ENCODE peak calls at places on chromosomes 3 and 15, in eight cellular contexts. One of them, this sample, is unnamed.

GRCh38 chr3:5202267-5202666 is 14.8 kb downstream of the EDEM1 start:
- DNase-seq in endothelial cell: no peak
- DNase-seq in HTR-8/SVneo: no peak
- DNase-seq in DMS153: no peak
- DNase-seq in ELR: no peak
- DNase-seq in anterior cingulate cortex: no peak
- DNase-seq in AG04449: no peak
- DNase-seq in lung: no peak
- DNase-seq in this sample: no peak

GRCh38 chr3:195240939-195241338 is 30.0 kb downstream of the XXYLT1 start:
- DNase-seq in lung: peak
- DNase-seq in HTR-8/SVneo: no peak
- DNase-seq in anterior cingulate cortex: no peak
- DNase-seq in endothelial cell: no peak
- DNase-seq in DMS153: no peak
- DNase-seq in AG04449: no peak
- DNase-seq in ELR: no peak
- DNase-seq in this sample: no peak

GRCh38 chr15:35437157-35437556 is 108.8 kb downstream of the DPH6 start:
- DNase-seq in HTR-8/SVneo: peak
- DNase-seq in endothelial cell: no peak
- DNase-seq in ELR: peak
- DNase-seq in lung: no peak
- DNase-seq in AG04449: no peak
- DNase-seq in anterior cingulate cortex: no peak
- DNase-seq in DMS153: no peak
- DNase-seq in this sample: no peak

GRCh38 chr3:185558395-185558794 is 6.0 kb upstream of the LIPH start:
- DNase-seq in DMS153: no peak
- DNase-seq in anterior cingulate cortex: no peak
- DNase-seq in AG04449: no peak
- DNase-seq in ELR: peak
- DNase-seq in HTR-8/SVneo: no peak
- DNase-seq in endothelial cell: no peak
- DNase-seq in lung: peak
- DNase-seq in this sample: no peak

GRCh38 chr3:157573281-157573680 is 70.1 kb upstream of the VEPH1 start:
- DNase-seq in endothelial cell: no peak
- DNase-seq in HTR-8/SVneo: no peak
- DNase-seq in anterior cingulate cortex: no peak
- DNase-seq in AG04449: peak
- DNase-seq in ELR: peak
- DNase-seq in lung: no peak
- DNase-seq in DMS153: no peak
- DNase-seq in this sample: no peak

GRCh38 chr15:62591842-62592838 is 427.1 kb upstream of the C2CD4B start:
- DNase-seq in HTR-8/SVneo: no peak
- DNase-seq in anterior cingulate cortex: no peak
- DNase-seq in AG04449: no peak
- DNase-seq in DMS153: no peak
- DNase-seq in endothelial cell: no peak
- DNase-seq in ELR: peak
- DNase-seq in lung: no peak
- DNase-seq in this sample: no peak

GRCh38 chr3:47394867-47395266 is 14.0 kb downstream of the PTPN23 start:
- DNase-seq in anterior cingulate cortex: peak
- DNase-seq in AG04449: no peak
- DNase-seq in ELR: no peak
- DNase-seq in endothelial cell: no peak
- DNase-seq in DMS153: no peak
- DNase-seq in HTR-8/SVneo: no peak
- DNase-seq in lung: no peak
- DNase-seq in this sample: no peak

GRCh38 chr3:162704238-162704637 is 1207.6 kb downstream of the OTOL1 start:
- DNase-seq in AG04449: no peak
- DNase-seq in DMS153: no peak
- DNase-seq in endothelial cell: no peak
- DNase-seq in lung: no peak
- DNase-seq in HTR-8/SVneo: no peak
- DNase-seq in ELR: no peak
- DNase-seq in anterior cingulate cortex: no peak
- DNase-seq in this sample: no peak

GRCh38 chr15:74389115-74390048 is 21.9 kb upstream of the CYP11A1 start:
- DNase-seq in AG04449: no peak
- DNase-seq in anterior cingulate cortex: no peak
- DNase-seq in DMS153: no peak
- DNase-seq in endothelial cell: no peak
- DNase-seq in HTR-8/SVneo: no peak
- DNase-seq in lung: no peak
- DNase-seq in ELR: no peak
- DNase-seq in this sample: no peak

GRCh38 chr15:96160800-96161199 is 169.7 kb upstream of the NR2F2 start:
- DNase-seq in lung: no peak
- DNase-seq in ELR: no peak
- DNase-seq in AG04449: no peak
- DNase-seq in DMS153: no peak
- DNase-seq in HTR-8/SVneo: no peak
- DNase-seq in endothelial cell: no peak
- DNase-seq in anterior cingulate cortex: no peak
- DNase-seq in this sample: no peak

GRCh38 chr15:55914446-55914845 is 79.0 kb downstream of the NEDD4 start:
- DNase-seq in lung: no peak
- DNase-seq in AG04449: no peak
- DNase-seq in ELR: peak
- DNase-seq in anterior cingulate cortex: no peak
- DNase-seq in DMS153: no peak
- DNase-seq in HTR-8/SVneo: no peak
- DNase-seq in endothelial cell: no peak
- DNase-seq in this sample: no peak

GRCh38 chr3:184583345-184584000 is 21.9 kb downstream of the EPHB3 start:
- DNase-seq in AG04449: no peak
- DNase-seq in HTR-8/SVneo: no peak
- DNase-seq in lung: no peak
- DNase-seq in ELR: no peak
- DNase-seq in DMS153: no peak
- DNase-seq in endothelial cell: peak
- DNase-seq in anterior cingulate cortex: peak
- DNase-seq in this sample: no peak

GRCh38 chr3:25679642-25680302 is 15.1 kb upstream of the TOP2B start:
- DNase-seq in AG04449: no peak
- DNase-seq in lung: no peak
- DNase-seq in ELR: no peak
- DNase-seq in DMS153: no peak
- DNase-seq in anterior cingulate cortex: no peak
- DNase-seq in HTR-8/SVneo: no peak
- DNase-seq in endothelial cell: no peak
- DNase-seq in this sample: no peak

GRCh38 chr3:88896026-88896425 is 211.4 kb upstream of the EPHA3 start:
- DNase-seq in ELR: no peak
- DNase-seq in HTR-8/SVneo: no peak
- DNase-seq in DMS153: no peak
- DNase-seq in endothelial cell: no peak
- DNase-seq in AG04449: no peak
- DNase-seq in anterior cingulate cortex: no peak
- DNase-seq in lung: no peak
- DNase-seq in this sample: no peak

GRCh38 chr15:80452166-80452565 is 48.0 kb downstream of the ARNT2 start:
- DNase-seq in anterior cingulate cortex: no peak
- DNase-seq in ELR: no peak
- DNase-seq in DMS153: no peak
- DNase-seq in AG04449: no peak
- DNase-seq in lung: no peak
- DNase-seq in endothelial cell: no peak
- DNase-seq in HTR-8/SVneo: no peak
- DNase-seq in this sample: no peak

GRCh38 chr3:14636496-14637087 is 15.0 kb upstream of the CCDC174 start:
- DNase-seq in lung: no peak
- DNase-seq in endothelial cell: no peak
- DNase-seq in anterior cingulate cortex: no peak
- DNase-seq in AG04449: no peak
- DNase-seq in DMS153: no peak
- DNase-seq in HTR-8/SVneo: no peak
- DNase-seq in ELR: no peak
- DNase-seq in this sample: no peak

GRCh38 chr3:101861212-101861977 is 12.1 kb downstream of the NFKBIZ start:
- DNase-seq in ELR: peak
- DNase-seq in endothelial cell: no peak
- DNase-seq in lung: no peak
- DNase-seq in AG04449: no peak
- DNase-seq in DMS153: no peak
- DNase-seq in HTR-8/SVneo: no peak
- DNase-seq in anterior cingulate cortex: no peak
- DNase-seq in this sample: no peak

GRCh38 chr15:34802371-34802770 is 7.0 kb upstream of the ACTC1 start:
- DNase-seq in AG04449: no peak
- DNase-seq in lung: no peak
- DNase-seq in DMS153: no peak
- DNase-seq in anterior cingulate cortex: no peak
- DNase-seq in ELR: no peak
- DNase-seq in endothelial cell: no peak
- DNase-seq in HTR-8/SVneo: no peak
- DNase-seq in this sample: no peak

GRCh38 chr3:119588112-119588511 is 8.8 kb downstream of the ADPRH start:
- DNase-seq in HTR-8/SVneo: no peak
- DNase-seq in ELR: no peak
- DNase-seq in anterior cingulate cortex: no peak
- DNase-seq in lung: peak
- DNase-seq in endothelial cell: no peak
- DNase-seq in DMS153: no peak
- DNase-seq in AG04449: no peak
- DNase-seq in this sample: no peak

GRCh38 chr15:69119692-69120395 is 40.6 kb upstream of the GLCE start:
- DNase-seq in lung: no peak
- DNase-seq in anterior cingulate cortex: no peak
- DNase-seq in DMS153: no peak
- DNase-seq in ELR: no peak
- DNase-seq in AG04449: no peak
- DNase-seq in HTR-8/SVneo: no peak
- DNase-seq in endothelial cell: no peak
- DNase-seq in this sample: no peak

GRCh38 chr3:79314962-79315361 is 452.8 kb downstream of the ROBO1 start:
- DNase-seq in lung: no peak
- DNase-seq in endothelial cell: no peak
- DNase-seq in anterior cingulate cortex: no peak
- DNase-seq in AG04449: no peak
- DNase-seq in DMS153: no peak
- DNase-seq in HTR-8/SVneo: no peak
- DNase-seq in ELR: no peak
- DNase-seq in this sample: no peak

GRCh38 chr15:35618260-35619188 is 72.6 kb upstream of the DPH6 start:
- DNase-seq in AG04449: no peak
- DNase-seq in ELR: no peak
- DNase-seq in lung: no peak
- DNase-seq in HTR-8/SVneo: no peak
- DNase-seq in endothelial cell: no peak
- DNase-seq in anterior cingulate cortex: no peak
- DNase-seq in DMS153: no peak
- DNase-seq in this sample: no peak

GRCh38 chr15:92810418-92811138 is 89.5 kb upstream of the CHD2 start:
- DNase-seq in AG04449: no peak
- DNase-seq in endothelial cell: no peak
- DNase-seq in ELR: peak
- DNase-seq in anterior cingulate cortex: peak
- DNase-seq in DMS153: peak
- DNase-seq in lung: peak
- DNase-seq in HTR-8/SVneo: no peak
- DNase-seq in this sample: no peak

GRCh38 chr3:25424238-25425013 is 3.6 kb upstream of the RARB start:
- DNase-seq in lung: no peak
- DNase-seq in AG04449: no peak
- DNase-seq in anterior cingulate cortex: no peak
- DNase-seq in DMS153: no peak
- DNase-seq in ELR: no peak
- DNase-seq in HTR-8/SVneo: no peak
- DNase-seq in endothelial cell: no peak
- DNase-seq in this sample: no peak

GRCh38 chr15:68014219-68014618 is 39.9 kb upstream of the PIAS1 start:
- DNase-seq in DMS153: no peak
- DNase-seq in anterior cingulate cortex: no peak
- DNase-seq in AG04449: no peak
- DNase-seq in ELR: no peak
- DNase-seq in endothelial cell: no peak
- DNase-seq in lung: no peak
- DNase-seq in HTR-8/SVneo: no peak
- DNase-seq in this sample: no peak

GRCh38 chr15:71332605-71333004 is 217.3 kb downstream of the THSD4 start:
- DNase-seq in ELR: peak
- DNase-seq in anterior cingulate cortex: no peak
- DNase-seq in DMS153: no peak
- DNase-seq in lung: no peak
- DNase-seq in AG04449: no peak
- DNase-seq in endothelial cell: no peak
- DNase-seq in HTR-8/SVneo: no peak
- DNase-seq in this sample: no peak

GRCh38 chr3:131142580-131142979 is 115.9 kb downstream of the NEK11 start:
- DNase-seq in anterior cingulate cortex: no peak
- DNase-seq in endothelial cell: no peak
- DNase-seq in lung: no peak
- DNase-seq in DMS153: no peak
- DNase-seq in HTR-8/SVneo: no peak
- DNase-seq in ELR: peak
- DNase-seq in AG04449: no peak
- DNase-seq in this sample: no peak

GRCh38 chr3:157159037-157159761 is 748 bp downstream of the CCNL1 start:
- DNase-seq in endothelial cell: peak
- DNase-seq in AG04449: no peak
- DNase-seq in anterior cingulate cortex: peak
- DNase-seq in HTR-8/SVneo: no peak
- DNase-seq in lung: peak
- DNase-seq in DMS153: peak
- DNase-seq in ELR: peak
- DNase-seq in this sample: peak

GRCh38 chr15:100762289-100762688 is 117.3 kb upstream of the ALDH1A3 start:
- DNase-seq in anterior cingulate cortex: no peak
- DNase-seq in endothelial cell: no peak
- DNase-seq in lung: no peak
- DNase-seq in HTR-8/SVneo: no peak
- DNase-seq in DMS153: no peak
- DNase-seq in AG04449: no peak
- DNase-seq in ELR: no peak
- DNase-seq in this sample: no peak

GRCh38 chr3:61594978-61595687 is 33.8 kb downstream of the PTPRG start:
- DNase-seq in HTR-8/SVneo: no peak
- DNase-seq in AG04449: no peak
- DNase-seq in anterior cingulate cortex: no peak
- DNase-seq in DMS153: no peak
- DNase-seq in lung: no peak
- DNase-seq in endothelial cell: no peak
- DNase-seq in ELR: peak
- DNase-seq in this sample: no peak

GRCh38 chr15:40055576-40056293 is 16.8 kb upstream of the SRP14 start:
- DNase-seq in anterior cingulate cortex: no peak
- DNase-seq in lung: no peak
- DNase-seq in ELR: no peak
- DNase-seq in AG04449: no peak
- DNase-seq in HTR-8/SVneo: no peak
- DNase-seq in endothelial cell: no peak
- DNase-seq in DMS153: no peak
- DNase-seq in this sample: no peak

GRCh38 chr3:143775401-143775970 is 72.8 kb downstream of the SLC9A9 start:
- DNase-seq in HTR-8/SVneo: peak
- DNase-seq in ELR: peak
- DNase-seq in DMS153: peak
- DNase-seq in anterior cingulate cortex: no peak
- DNase-seq in endothelial cell: no peak
- DNase-seq in AG04449: no peak
- DNase-seq in lung: no peak
- DNase-seq in this sample: no peak

GRCh38 chr3:129596194-129597086 is 10.0 kb downstream of the PLXND1 start:
- DNase-seq in DMS153: peak
- DNase-seq in endothelial cell: no peak
- DNase-seq in anterior cingulate cortex: peak
- DNase-seq in ELR: peak
- DNase-seq in lung: peak
- DNase-seq in HTR-8/SVneo: no peak
- DNase-seq in AG04449: peak
- DNase-seq in this sample: no peak

This sample was measured in effector CD4-positive, alpha-beta T cell.